ENCODE peak calls at places on chromosomes 6 and 20, in eight cellular contexts. X, N, T, R, Q, D, S and M are unnamed samples.

GRCh38 chr20:23092409-23092756 is 6.3 kb upstream of the CD93 start:
- DNase-seq in X (no peak), N (no peak), T (no peak), R (peak; percentile 51), Q (no peak), D (no peak), S (no peak), M (no peak)

GRCh38 chr6:41278699-41279405 is 7.6 kb downstream of the TREM1 start:
- DNase-seq in X (peak; percentile 68), N (peak; percentile 46), T (no peak), R (peak; percentile 87), Q (peak; percentile 69), D (peak; percentile 51), S (no peak), M (peak; percentile 85)

GRCh38 chr6:160279850-160280249 is 21.2 kb upstream of the SLC22A2 start:
- DNase-seq in X (no peak), N (no peak), T (no peak), R (no peak), Q (no peak), D (no peak), S (no peak), M (no peak)

GRCh38 chr6:154938245-154938583 is 56.9 kb upstream of the TIAM2 start:
- DNase-seq in X (peak; percentile 66), N (no peak), T (no peak), R (no peak), Q (no peak), D (peak; percentile 35), S (peak; percentile 30), M (no peak)

GRCh38 chr6:15329154-15329781 is 83.4 kb downstream of the JARID2 start:
- DNase-seq in X (no peak), N (no peak), T (no peak), R (peak; percentile 91), Q (no peak), D (no peak), S (no peak), M (no peak)

GRCh38 chr6:165774903-165775608 is 112.0 kb upstream of the PDE10A start:
- DNase-seq in X (no peak), N (no peak), T (no peak), R (peak; percentile 46), Q (no peak), D (no peak), S (no peak), M (peak; percentile 43)

GRCh38 chr6:144305985-144306384 is 20.9 kb downstream of the UTRN start:
- DNase-seq in X (no peak), N (no peak), T (no peak), R (peak; percentile 84), Q (no peak), D (no peak), S (no peak), M (peak; percentile 63)

GRCh38 chr6:106870824-106871300 is 103.7 kb downstream of the CD24 start:
- DNase-seq in X (no peak), N (no peak), T (no peak), R (no peak), Q (no peak), D (no peak), S (no peak), M (no peak)

GRCh38 chr6:164216368-164216767 is 801.9 kb downstream of the QKI start:
- DNase-seq in X (no peak), N (no peak), T (no peak), R (no peak), Q (no peak), D (no peak), S (no peak), M (no peak)

GRCh38 chr20:62321521-62321948 is 18.7 kb downstream of the ADRM1 start:
- DNase-seq in X (no peak), N (no peak), T (no peak), R (peak; percentile 36), Q (peak; percentile 31), D (no peak), S (no peak), M (peak; percentile 54)

GRCh38 chr6:108559097-108559883 is 1.4 kb upstream of the FOXO3 start:
- DNase-seq in X (peak; percentile 94), N (peak; percentile 68), T (peak; percentile 99), R (peak; percentile 88), Q (no peak), D (peak; percentile 91), S (peak; percentile 94), M (peak; percentile 81)

GRCh38 chr6:62746161-62746560 is 460.1 kb upstream of the KHDRBS2 start:
- DNase-seq in X (no peak), N (no peak), T (no peak), R (no peak), Q (no peak), D (no peak), S (no peak), M (no peak)

GRCh38 chr6:134826889-134827737 is 122.8 kb downstream of the ALDH8A1 start:
- DNase-seq in X (no peak), N (no peak), T (no peak), R (peak; percentile 92), Q (no peak), D (peak; percentile 56), S (peak; percentile 78), M (no peak)

GRCh38 chr6:27031302-27031701 is 216.2 kb upstream of the PRSS16 start:
- DNase-seq in X (no peak), N (no peak), T (no peak), R (peak; percentile 23), Q (no peak), D (no peak), S (no peak), M (no peak)

GRCh38 chr6:153015094-153015645 is 12.7 kb upstream of the MTRF1L start:
- DNase-seq in X (no peak), N (no peak), T (no peak), R (no peak), Q (no peak), D (no peak), S (no peak), M (no peak)

GRCh38 chr20:45518282-45518681 is 2.9 kb upstream of the SPINT3 start:
- DNase-seq in X (no peak), N (no peak), T (no peak), R (no peak), Q (no peak), D (no peak), S (peak; percentile 76), M (no peak)

GRCh38 chr6:26383624-26384417 is 913 bp downstream of the BTN2A2 start:
- DNase-seq in X (no peak), N (no peak), T (no peak), R (peak; percentile 85), Q (no peak), D (peak; percentile 21), S (peak; percentile 39), M (peak; percentile 30)

GRCh38 chr6:235763-236360 is 56.4 kb upstream of the DUSP22 start:
- DNase-seq in X (no peak), N (no peak), T (no peak), R (peak; percentile 78), Q (no peak), D (no peak), S (no peak), M (peak; percentile 90)

GRCh38 chr6:165729307-165729936 is 66.4 kb upstream of the PDE10A start:
- DNase-seq in X (no peak), N (peak; percentile 54), T (no peak), R (peak; percentile 46), Q (peak; percentile 6), D (peak; percentile 43), S (no peak), M (peak; percentile 46)

DNA sequence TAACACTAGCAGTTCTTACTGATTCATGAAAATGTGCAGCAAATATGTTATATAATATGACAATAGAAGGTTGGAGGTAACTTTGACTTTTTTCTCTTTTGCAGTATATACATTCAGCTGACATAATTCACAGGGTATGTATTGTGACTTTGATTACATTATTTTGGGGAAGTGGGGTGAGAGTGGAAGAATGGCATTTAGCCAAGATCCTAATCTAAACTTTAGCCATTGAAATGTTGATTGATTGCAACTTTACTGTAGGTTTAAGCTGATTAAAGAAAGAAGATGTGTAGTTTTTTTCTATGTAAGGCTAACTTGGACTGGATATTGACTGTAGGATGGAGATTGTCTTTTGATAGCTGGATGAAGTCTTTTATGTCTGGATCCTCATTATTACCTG is 46.0 kb downstream of the MAPK14 start:
- DNase-seq in X (no peak), N (no peak), T (no peak), R (no peak), Q (no peak), D (no peak), S (no peak), M (no peak)
- TF ChIP-seq CTCF in X (no peak), N (peak; percentile 11), T (no peak), R (no peak), Q (peak; percentile 25), D (no peak), S (no peak), M (no peak)

DNA sequence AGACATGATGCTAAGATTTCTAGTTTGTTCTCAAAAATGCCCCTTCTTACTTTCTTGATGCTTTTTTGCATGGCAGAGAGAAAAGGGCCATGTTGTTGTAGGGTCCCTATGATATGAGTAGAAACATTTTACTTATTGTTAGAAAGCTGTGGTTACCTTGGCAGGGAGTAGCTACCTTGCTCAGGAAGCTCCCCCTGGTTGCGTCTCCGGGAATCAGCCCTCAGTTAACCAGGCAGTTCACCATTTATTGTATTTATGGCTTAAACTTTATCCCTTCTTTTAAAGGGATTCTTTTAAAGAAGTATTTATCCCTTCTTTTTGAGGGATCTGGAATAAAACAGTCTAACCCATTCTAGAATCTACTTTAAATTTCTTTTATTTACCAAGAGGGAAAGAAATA is 113.9 kb upstream of the PROKR2 start:
- DNase-seq in X (no peak), N (no peak), T (no peak), R (no peak), Q (no peak), D (no peak), S (no peak), M (no peak)
- TF ChIP-seq CTCF in X (no peak), N (no peak), T (no peak), R (peak; percentile 15), Q (peak; percentile 45), D (no peak), S (no peak), M (no peak)

DNA sequence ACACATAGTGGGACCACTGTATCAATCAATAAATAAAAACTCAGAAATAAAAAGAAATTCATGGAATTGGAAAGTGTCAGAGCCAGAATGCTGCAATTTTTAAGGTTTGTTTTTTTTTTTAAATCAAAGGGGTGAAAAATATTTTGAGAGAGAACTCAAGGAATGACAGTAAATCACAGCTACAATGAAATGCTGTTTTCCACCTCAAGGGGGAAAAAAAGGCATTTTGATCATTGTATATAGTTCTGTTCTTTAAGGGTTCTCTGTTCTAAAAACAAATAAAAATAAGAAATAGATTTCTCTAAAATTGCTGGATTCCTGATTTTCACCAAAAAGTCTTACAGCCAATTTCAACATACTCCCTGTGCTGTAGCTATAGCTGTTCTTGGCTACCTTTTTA is 24.5 kb downstream of the FAXC start:
- DNase-seq in X (no peak), N (no peak), T (no peak), R (no peak), Q (no peak), D (no peak), S (no peak), M (no peak)
- TF ChIP-seq CTCF in X (no peak), N (peak; percentile 41), T (no peak), R (no peak), Q (no peak), D (no peak), S (no peak), M (no peak)

DNA sequence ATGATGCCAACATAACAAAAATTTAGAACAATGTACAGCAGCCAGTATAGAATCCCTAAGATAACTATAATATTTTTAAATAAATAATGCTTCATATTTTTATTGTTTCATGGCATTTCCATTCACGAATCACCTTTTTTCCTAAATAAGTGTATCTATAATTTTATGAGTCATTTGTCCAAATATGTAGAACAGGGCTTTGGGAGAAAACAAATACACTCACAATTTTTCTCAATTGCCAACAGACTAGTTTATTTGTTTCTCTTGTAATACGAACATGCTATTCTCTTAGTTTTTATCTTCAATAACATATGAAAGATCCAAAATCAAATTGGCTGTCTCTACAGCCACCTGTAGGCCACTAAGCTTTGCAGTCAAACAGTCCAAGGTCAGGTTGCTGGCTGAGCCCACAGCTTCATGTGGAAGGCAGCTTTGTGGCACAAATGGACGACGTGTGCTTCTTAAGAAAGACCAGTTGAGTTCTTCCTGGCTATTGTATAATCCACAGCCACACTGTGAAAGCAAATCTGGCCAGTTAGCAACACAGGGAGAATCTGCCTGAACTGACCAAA is 29.0 kb downstream of the MKKS start:
- DNase-seq in X (no peak), N (no peak), T (no peak), R (no peak), Q (no peak), D (peak; percentile 24), S (no peak), M (no peak)
- TF ChIP-seq CTCF in X (no peak), N (no peak), T (no peak), R (no peak), Q (no peak), D (no peak), S (no peak), M (no peak)